ENCODE peak calls at places on chromosomes 3 and 15, in seven cellular contexts. One of them, this sample, is unnamed.

GRCh38 chr15:29747837-29748417 is 74.3 kb downstream of the TJP1 start:
- DNase-seq in CD4-positive, CD25-positive, alpha-beta regulatory T cell: no peak
- DNase-seq in tibial artery: no peak
- DNase-seq in bronchial epithelial cell: peak
- DNase-seq in NB4: no peak
- DNase-seq in BJ: no peak
- DNase-seq in AG04450: no peak
- DNase-seq in this sample: no peak

GRCh38 chr3:127749787-127750225 is 72.5 kb downstream of the MGLL start:
- DNase-seq in CD4-positive, CD25-positive, alpha-beta regulatory T cell: no peak
- DNase-seq in tibial artery: no peak
- DNase-seq in bronchial epithelial cell: no peak
- DNase-seq in NB4: peak
- DNase-seq in BJ: no peak
- DNase-seq in AG04450: no peak
- DNase-seq in this sample: no peak

GRCh38 chr3:10570196-10570946 is 65.0 kb upstream of the ATP2B2 start:
- DNase-seq in CD4-positive, CD25-positive, alpha-beta regulatory T cell: no peak
- DNase-seq in tibial artery: no peak
- DNase-seq in bronchial epithelial cell: no peak
- DNase-seq in NB4: no peak
- DNase-seq in BJ: no peak
- DNase-seq in AG04450: no peak
- DNase-seq in this sample: no peak

GRCh38 chr3:108862865-108863798 is 40.5 kb downstream of the TRAT1 start:
- DNase-seq in CD4-positive, CD25-positive, alpha-beta regulatory T cell: peak
- DNase-seq in tibial artery: no peak
- DNase-seq in bronchial epithelial cell: peak
- DNase-seq in NB4: no peak
- DNase-seq in BJ: no peak
- DNase-seq in AG04450: peak
- DNase-seq in this sample: peak

GRCh38 chr3:37040231-37040630 is 46.9 kb downstream of the MLH1 start:
- DNase-seq in CD4-positive, CD25-positive, alpha-beta regulatory T cell: no peak
- DNase-seq in tibial artery: no peak
- DNase-seq in bronchial epithelial cell: peak
- DNase-seq in NB4: no peak
- DNase-seq in BJ: no peak
- DNase-seq in AG04450: no peak
- DNase-seq in this sample: no peak

GRCh38 chr3:178966299-178967183 is 105.1 kb downstream of the ZMAT3 start:
- DNase-seq in CD4-positive, CD25-positive, alpha-beta regulatory T cell: no peak
- DNase-seq in tibial artery: no peak
- DNase-seq in bronchial epithelial cell: peak
- DNase-seq in NB4: peak
- DNase-seq in BJ: no peak
- DNase-seq in AG04450: no peak
- DNase-seq in this sample: no peak

GRCh38 chr15:60819860-60820259 is 340.9 kb upstream of the ICE2 start:
- DNase-seq in CD4-positive, CD25-positive, alpha-beta regulatory T cell: no peak
- DNase-seq in tibial artery: no peak
- DNase-seq in bronchial epithelial cell: peak
- DNase-seq in NB4: no peak
- DNase-seq in BJ: no peak
- DNase-seq in AG04450: no peak
- DNase-seq in this sample: no peak

GRCh38 chr3:184629555-184630160 is 68.1 kb downstream of the EPHB3 start:
- DNase-seq in CD4-positive, CD25-positive, alpha-beta regulatory T cell: no peak
- DNase-seq in tibial artery: no peak
- DNase-seq in bronchial epithelial cell: no peak
- DNase-seq in NB4: no peak
- DNase-seq in BJ: no peak
- DNase-seq in AG04450: no peak
- DNase-seq in this sample: no peak

GRCh38 chr3:46883252-46884185 is 6.0 kb downstream of the PTH1R start:
- DNase-seq in CD4-positive, CD25-positive, alpha-beta regulatory T cell: no peak
- DNase-seq in tibial artery: no peak
- DNase-seq in bronchial epithelial cell: no peak
- DNase-seq in NB4: peak
- DNase-seq in BJ: no peak
- DNase-seq in AG04450: no peak
- DNase-seq in this sample: no peak

GRCh38 chr3:156448300-156448699 is 106.6 kb downstream of the SSR3 start:
- DNase-seq in CD4-positive, CD25-positive, alpha-beta regulatory T cell: peak
- DNase-seq in tibial artery: no peak
- DNase-seq in bronchial epithelial cell: peak
- DNase-seq in NB4: peak
- DNase-seq in BJ: no peak
- DNase-seq in AG04450: no peak
- DNase-seq in this sample: no peak

GRCh38 chr3:51710631-51711351 is 3.9 kb downstream of the GRM2 start:
- DNase-seq in CD4-positive, CD25-positive, alpha-beta regulatory T cell: no peak
- DNase-seq in tibial artery: peak
- DNase-seq in bronchial epithelial cell: no peak
- DNase-seq in NB4: no peak
- DNase-seq in BJ: no peak
- DNase-seq in AG04450: no peak
- DNase-seq in this sample: no peak

GRCh38 chr3:140206196-140207040 is 271.4 kb downstream of the CLSTN2 start:
- DNase-seq in CD4-positive, CD25-positive, alpha-beta regulatory T cell: no peak
- DNase-seq in tibial artery: no peak
- DNase-seq in bronchial epithelial cell: peak
- DNase-seq in NB4: peak
- DNase-seq in BJ: no peak
- DNase-seq in AG04450: no peak
- DNase-seq in this sample: no peak

GRCh38 chr3:73056365-73057150 is 4.9 kb upstream of the EBLN2 start:
- DNase-seq in CD4-positive, CD25-positive, alpha-beta regulatory T cell: peak
- DNase-seq in tibial artery: no peak
- DNase-seq in bronchial epithelial cell: peak
- DNase-seq in NB4: peak
- DNase-seq in BJ: no peak
- DNase-seq in AG04450: no peak
- DNase-seq in this sample: no peak

GRCh38 chr15:100602822-100603393 is 519 bp downstream of the ASB7 start:
- DNase-seq in CD4-positive, CD25-positive, alpha-beta regulatory T cell: peak
- DNase-seq in tibial artery: no peak
- DNase-seq in bronchial epithelial cell: peak
- DNase-seq in NB4: peak
- DNase-seq in BJ: no peak
- DNase-seq in AG04450: no peak
- DNase-seq in this sample: no peak

GRCh38 chr15:68503791-68504720 is 72.1 kb upstream of the ITGA11 start:
- DNase-seq in CD4-positive, CD25-positive, alpha-beta regulatory T cell: no peak
- DNase-seq in tibial artery: peak
- DNase-seq in bronchial epithelial cell: no peak
- DNase-seq in NB4: no peak
- DNase-seq in BJ: no peak
- DNase-seq in AG04450: no peak
- DNase-seq in this sample: no peak

GRCh38 chr3:73192036-73192738 is 130.7 kb downstream of the EBLN2 start:
- DNase-seq in CD4-positive, CD25-positive, alpha-beta regulatory T cell: no peak
- DNase-seq in tibial artery: no peak
- DNase-seq in bronchial epithelial cell: no peak
- DNase-seq in NB4: no peak
- DNase-seq in BJ: no peak
- DNase-seq in AG04450: no peak
- DNase-seq in this sample: no peak

GRCh38 chr3:26099692-26100091 is 309.8 kb downstream of the OXSM start:
- DNase-seq in CD4-positive, CD25-positive, alpha-beta regulatory T cell: no peak
- DNase-seq in tibial artery: no peak
- DNase-seq in bronchial epithelial cell: peak
- DNase-seq in NB4: no peak
- DNase-seq in BJ: no peak
- DNase-seq in AG04450: no peak
- DNase-seq in this sample: peak

GRCh38 chr3:58206406-58207011 is 4.3 kb downstream of the DNASE1L3 start:
- DNase-seq in CD4-positive, CD25-positive, alpha-beta regulatory T cell: no peak
- DNase-seq in tibial artery: no peak
- DNase-seq in bronchial epithelial cell: peak
- DNase-seq in NB4: peak
- DNase-seq in BJ: peak
- DNase-seq in AG04450: no peak
- DNase-seq in this sample: no peak

GRCh38 chr3:58207954-58208353 is 2.8 kb downstream of the DNASE1L3 start:
- DNase-seq in CD4-positive, CD25-positive, alpha-beta regulatory T cell: no peak
- DNase-seq in tibial artery: no peak
- DNase-seq in bronchial epithelial cell: no peak
- DNase-seq in NB4: no peak
- DNase-seq in BJ: no peak
- DNase-seq in AG04450: no peak
- DNase-seq in this sample: no peak

GRCh38 chr3:58214484-58215316 is 3.9 kb upstream of the DNASE1L3 start:
- DNase-seq in CD4-positive, CD25-positive, alpha-beta regulatory T cell: no peak
- DNase-seq in tibial artery: no peak
- DNase-seq in bronchial epithelial cell: peak
- DNase-seq in NB4: no peak
- DNase-seq in BJ: no peak
- DNase-seq in AG04450: no peak
- DNase-seq in this sample: no peak

GRCh38 chr3:58209933-58210332 is 839 bp downstream of the DNASE1L3 start:
- DNase-seq in CD4-positive, CD25-positive, alpha-beta regulatory T cell: no peak
- DNase-seq in tibial artery: no peak
- DNase-seq in bronchial epithelial cell: no peak
- DNase-seq in NB4: no peak
- DNase-seq in BJ: no peak
- DNase-seq in AG04450: no peak
- DNase-seq in this sample: no peak

DNA sequence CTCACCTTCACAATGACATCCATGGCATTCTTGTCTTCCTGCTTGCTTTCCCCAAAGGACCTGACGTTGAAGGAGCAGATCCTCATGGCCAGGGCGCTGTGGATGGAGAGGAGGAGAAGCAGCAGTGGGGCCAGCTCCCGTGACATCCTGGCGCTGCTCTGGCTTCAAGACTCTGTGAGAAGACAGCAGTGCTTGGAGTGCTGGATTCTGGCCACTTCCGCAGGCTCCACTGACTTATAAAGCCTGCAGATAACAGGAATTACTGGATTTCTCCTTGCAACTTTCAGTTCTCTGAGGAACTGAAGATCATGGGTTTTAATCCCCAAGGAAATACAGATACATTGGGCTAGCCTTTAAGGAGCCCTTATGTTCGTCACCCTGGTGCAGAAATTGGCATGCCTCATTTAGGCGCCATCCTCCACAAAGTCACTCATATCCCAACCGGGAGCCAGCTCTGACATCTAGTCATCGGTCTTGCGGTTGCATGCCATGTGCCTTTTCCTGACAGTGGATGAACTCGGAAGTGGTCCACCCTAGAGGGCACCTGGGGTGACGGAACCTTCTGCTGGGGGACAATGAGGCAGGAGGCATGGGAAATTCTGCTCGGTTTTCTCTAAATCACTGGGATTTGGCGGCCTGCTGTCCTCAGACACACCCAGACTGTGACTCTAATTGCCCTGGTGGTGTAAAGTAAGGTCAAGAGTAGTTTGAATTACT is at the start of gene DNASE1L3:
- DNase-seq in CD4-positive, CD25-positive, alpha-beta regulatory T cell: no peak
- DNase-seq in tibial artery: no peak
- DNase-seq in bronchial epithelial cell: no peak
- DNase-seq in NB4: no peak
- DNase-seq in BJ: no peak
- DNase-seq in AG04450: no peak
- DNase-seq in this sample: no peak
- H3K4me3 ChIP-seq in CD4-positive, CD25-positive, alpha-beta regulatory T cell: no peak
- H3K4me3 ChIP-seq in tibial artery: no peak
- H3K4me3 ChIP-seq in bronchial epithelial cell: no peak
- H3K4me3 ChIP-seq in NB4: no peak
- H3K4me3 ChIP-seq in BJ: no peak
- H3K4me3 ChIP-seq in AG04450: no peak
- H3K4me3 ChIP-seq in this sample: no peak

GRCh38 chr15:64694816-64695215 is 80.6 kb downstream of the RBPMS2 start:
- DNase-seq in CD4-positive, CD25-positive, alpha-beta regulatory T cell: no peak
- DNase-seq in tibial artery: no peak
- DNase-seq in bronchial epithelial cell: no peak
- DNase-seq in NB4: no peak
- DNase-seq in BJ: no peak
- DNase-seq in AG04450: no peak
- DNase-seq in this sample: no peak
- H3K4me3 ChIP-seq in CD4-positive, CD25-positive, alpha-beta regulatory T cell: no peak
- H3K4me3 ChIP-seq in tibial artery: no peak
- H3K4me3 ChIP-seq in bronchial epithelial cell: no peak
- H3K4me3 ChIP-seq in NB4: no peak
- H3K4me3 ChIP-seq in BJ: no peak
- H3K4me3 ChIP-seq in AG04450: no peak
- H3K4me3 ChIP-seq in this sample: no peak

GRCh38 chr15:35184646-35185045 is 99.6 kb upstream of the NANOGP8 start:
- DNase-seq in CD4-positive, CD25-positive, alpha-beta regulatory T cell: no peak
- DNase-seq in tibial artery: no peak
- DNase-seq in bronchial epithelial cell: no peak
- DNase-seq in NB4: no peak
- DNase-seq in BJ: no peak
- DNase-seq in AG04450: no peak
- DNase-seq in this sample: no peak

GRCh38 chr15:35179739-35180138 is 94.6 kb upstream of the NANOGP8 start:
- DNase-seq in CD4-positive, CD25-positive, alpha-beta regulatory T cell: no peak
- DNase-seq in tibial artery: no peak
- DNase-seq in bronchial epithelial cell: no peak
- DNase-seq in NB4: no peak
- DNase-seq in BJ: no peak
- DNase-seq in AG04450: no peak
- DNase-seq in this sample: no peak

GRCh38 chr15:35186346-35186745 is 101.3 kb upstream of the NANOGP8 start:
- DNase-seq in CD4-positive, CD25-positive, alpha-beta regulatory T cell: no peak
- DNase-seq in tibial artery: no peak
- DNase-seq in bronchial epithelial cell: no peak
- DNase-seq in NB4: no peak
- DNase-seq in BJ: no peak
- DNase-seq in AG04450: no peak
- DNase-seq in this sample: no peak

GRCh38 chr15:35181538-35181937 is 96.4 kb upstream of the NANOGP8 start:
- DNase-seq in CD4-positive, CD25-positive, alpha-beta regulatory T cell: no peak
- DNase-seq in tibial artery: no peak
- DNase-seq in bronchial epithelial cell: peak
- DNase-seq in NB4: peak
- DNase-seq in BJ: no peak
- DNase-seq in AG04450: no peak
- DNase-seq in this sample: peak

GRCh38 chr15:35182841-35183479 is 97.9 kb upstream of the NANOGP8 start:
- DNase-seq in CD4-positive, CD25-positive, alpha-beta regulatory T cell: no peak
- DNase-seq in tibial artery: no peak
- DNase-seq in bronchial epithelial cell: no peak
- DNase-seq in NB4: no peak
- DNase-seq in BJ: no peak
- DNase-seq in AG04450: no peak
- DNase-seq in this sample: no peak
- H3K4me3 ChIP-seq in CD4-positive, CD25-positive, alpha-beta regulatory T cell: peak
- H3K4me3 ChIP-seq in tibial artery: no peak
- H3K4me3 ChIP-seq in bronchial epithelial cell: no peak
- H3K4me3 ChIP-seq in NB4: no peak
- H3K4me3 ChIP-seq in BJ: no peak
- H3K4me3 ChIP-seq in AG04450: no peak
- H3K4me3 ChIP-seq in this sample: no peak

DNA sequence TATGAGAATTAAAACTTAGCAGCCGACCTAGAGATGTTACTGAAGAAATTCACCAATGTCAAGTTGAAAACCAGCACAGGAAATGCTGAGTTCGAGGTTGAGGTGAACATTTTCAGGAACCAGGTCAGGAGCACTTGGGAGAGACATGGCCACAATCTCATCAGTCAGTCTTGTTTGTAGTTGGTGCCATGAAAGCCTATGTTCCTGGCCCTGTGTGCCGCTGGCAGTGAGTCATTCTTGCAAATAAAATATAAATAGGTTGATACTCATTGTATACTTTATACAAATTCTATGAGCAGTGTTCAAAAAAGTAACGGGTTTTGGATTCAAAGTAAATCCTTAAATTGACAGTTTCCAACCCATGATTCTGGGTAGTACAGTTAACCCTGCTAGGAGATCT is 1.5 kb upstream of the FSIP1 start:
- DNase-seq in CD4-positive, CD25-positive, alpha-beta regulatory T cell: no peak
- DNase-seq in tibial artery: no peak
- DNase-seq in bronchial epithelial cell: peak
- DNase-seq in NB4: peak
- DNase-seq in BJ: no peak
- DNase-seq in AG04450: no peak
- DNase-seq in this sample: no peak
- H3K4me3 ChIP-seq in CD4-positive, CD25-positive, alpha-beta regulatory T cell: peak
- H3K4me3 ChIP-seq in tibial artery: no peak
- H3K4me3 ChIP-seq in bronchial epithelial cell: no peak
- H3K4me3 ChIP-seq in NB4: peak
- H3K4me3 ChIP-seq in BJ: peak
- H3K4me3 ChIP-seq in AG04450: peak
- H3K4me3 ChIP-seq in this sample: peak